ENCODE peak calls at places on chromosomes 3 and 15, in six cellular contexts. I, A, V, U, Z and T are unnamed samples.

GRCh38 chr3:156750191-156750873 is 75.8 kb upstream of the LEKR1 start:
- DNase-seq in I (peak; percentile 25), A (peak; percentile 57), V (no peak), U (peak; percentile 33), Z (peak; percentile 61), T (peak; percentile 68)

GRCh38 chr15:74238984-74239645 is 3.0 kb downstream of the CCDC33 start:
- DNase-seq in Z (no peak), A (no peak), I (no peak), U (no peak), V (no peak), T (no peak)

GRCh38 chr3:42706721-42707619 is 4.4 kb upstream of the HHATL start:
- DNase-seq in Z (no peak), U (no peak), I (no peak), V (no peak), A (no peak), T (no peak)

GRCh38 chr3:71173421-71173975 is 410.0 kb downstream of the FOXP1 start:
- DNase-seq in I (peak; percentile 62), A (no peak), U (no peak), V (no peak), Z (peak; percentile 98), T (peak; percentile 92)

GRCh38 chr3:12454808-12455121 is 29.5 kb upstream of the TSEN2 start:
- DNase-seq in Z (peak; percentile 21), V (no peak), U (no peak), A (no peak), I (peak; percentile 5), T (no peak)

GRCh38 chr15:65171428-65171827 is 13.7 kb downstream of the CLPX start:
- DNase-seq in A (peak; percentile 16), U (no peak), I (no peak), Z (no peak), V (no peak), T (no peak)

GRCh38 chr3:36525115-36525711 is 144.9 kb downstream of the STAC start:
- DNase-seq in Z (peak; percentile 72), U (peak; percentile 73), I (peak; percentile 70), V (no peak), A (peak; percentile 54), T (peak; percentile 87)

GRCh38 chr3:187739125-187739560 is 6.1 kb downstream of the BCL6 start:
- DNase-seq in U (no peak), V (no peak), Z (no peak), I (no peak), A (no peak), T (no peak)

GRCh38 chr3:150495563-150496168 is 50.6 kb downstream of the SERP1 start:
- DNase-seq in A (peak; percentile 52), V (peak; percentile 16), I (peak; percentile 43), Z (peak; percentile 79), U (peak; percentile 29), T (peak; percentile 53)

GRCh38 chr3:59641169-59641914 is 591.5 kb upstream of the CFAP20DC start:
- DNase-seq in A (no peak), V (no peak), U (no peak), Z (peak; percentile 94), I (no peak), T (peak; percentile 89)

GRCh38 chr3:179715582-179715981 is 62.7 kb downstream of the USP13 start:
- DNase-seq in Z (no peak), I (no peak), V (no peak), A (no peak), U (no peak), T (peak; percentile 9)
- H3K4me3 ChIP-seq in Z (no peak overlapping the region), I (no peak overlapping the region), V (no peak overlapping the region), A (no peak overlapping the region), U (no peak overlapping the region), T (no peak overlapping the region)

GRCh38 chr3:38528457-38528856 is 32.3 kb downstream of the EXOG start:
- DNase-seq in I (no peak), A (no peak), V (no peak), Z (no peak), U (no peak), T (no peak)
- TF ChIP-seq CTCF in I (peak; percentile 11), A (no peak), V (no peak), Z (no peak), U (no peak), T (no peak)

GRCh38 chr3:159852821-159853505 is 135.7 kb upstream of the IL12A start:
- DNase-seq in U (peak; percentile 66), Z (peak; percentile 60), I (peak; percentile 55), A (peak; percentile 72), V (no peak), T (peak; percentile 57)
- H3K4me3 ChIP-seq in U (peak overlapping the region; percentile 30), Z (peak overlapping the region; percentile 32), I (peak overlapping the region; percentile 27), A (peak overlapping the region; percentile 24), V (peak overlapping the region; percentile 44), T (peak overlapping the region; percentile 46)

GRCh38 chr3:53073553-53074365 is 27.9 kb upstream of the SFMBT1 start:
- DNase-seq in A (no peak), U (no peak), V (no peak), I (no peak), Z (no peak), T (no peak)

GRCh38 chr3:53075743-53076140 is 29.9 kb upstream of the SFMBT1 start:
- DNase-seq in U (no peak), A (no peak), Z (no peak), I (no peak), V (no peak), T (no peak)

GRCh38 chr3:53072653-53073552 is 27.0 kb upstream of the SFMBT1 start:
- DNase-seq in V (peak; percentile 24), Z (peak; percentile 71), I (peak; percentile 69), A (peak; percentile 63), U (peak; percentile 59), T (peak; percentile 73)

GRCh38 chr3:53074761-53075742 is 29.2 kb upstream of the SFMBT1 start:
- DNase-seq in U (no peak), I (no peak), Z (no peak), V (no peak), A (no peak), T (no peak)

DNA sequence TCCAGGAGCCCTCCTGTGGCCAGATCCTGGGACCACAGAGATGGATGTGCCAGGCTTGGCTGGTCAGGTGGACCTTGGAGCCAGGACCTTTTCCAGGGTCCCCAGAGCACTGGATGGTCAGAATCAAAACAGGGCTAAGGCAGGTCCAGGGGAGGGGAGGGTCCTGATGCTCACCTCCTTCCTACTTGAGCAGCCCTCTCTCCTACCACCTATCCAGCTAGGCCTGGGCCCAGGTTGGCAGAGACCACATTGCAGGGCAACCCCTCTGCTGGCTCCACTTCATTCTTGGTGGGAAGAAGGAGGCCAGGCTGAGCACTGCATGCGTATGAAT is 28.5 kb upstream of the SFMBT1 start:
- DNase-seq in U (no peak), A (no peak), I (no peak), V (no peak), Z (no peak), T (no peak)
- TF ChIP-seq CTCF in U (no peak), A (no peak), I (peak; percentile 9), V (no peak), Z (no peak), T (no peak)

GRCh38 chr3:189166334-189166733 is 5.4 kb upstream of the TPRG1 start:
- DNase-seq in A (peak; percentile 8), Z (no peak), I (no peak), U (no peak), V (no peak), T (no peak)
- H3K4me3 ChIP-seq in A (no peak overlapping the region), Z (no peak overlapping the region), I (no peak overlapping the region), U (no peak overlapping the region), V (no peak overlapping the region), T (no peak overlapping the region)

DNA sequence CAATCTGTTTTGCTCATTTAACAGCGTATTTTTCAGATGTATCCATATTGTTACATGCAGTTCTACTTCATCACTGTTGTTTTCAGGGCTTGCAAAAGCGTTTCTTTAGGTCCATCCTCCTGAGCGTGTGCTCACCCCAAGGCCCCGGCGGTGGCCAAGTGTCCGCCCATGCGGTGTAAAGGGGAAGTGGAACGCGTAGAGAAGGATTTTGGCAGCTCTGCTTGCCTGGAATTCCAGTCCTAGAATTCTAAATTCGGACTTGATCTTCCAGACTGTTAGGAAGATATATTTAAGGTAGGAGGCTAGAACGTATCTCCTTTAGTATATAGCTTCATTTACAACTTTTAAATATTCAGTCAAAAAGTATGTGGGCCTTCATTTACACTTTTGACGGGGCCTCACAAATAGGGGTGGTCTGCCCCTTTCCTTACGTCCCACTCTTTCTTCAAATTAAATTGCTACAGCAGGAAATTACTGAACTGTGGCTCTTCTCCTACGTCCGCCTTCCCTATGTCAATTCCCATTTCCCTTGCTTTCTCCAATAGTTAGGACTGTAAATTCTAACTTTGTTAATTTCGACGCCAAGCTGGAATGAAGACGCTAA is 609 bp upstream of the TBC1D23 start:
- DNase-seq in V (no peak), I (no peak), Z (peak; percentile 83), U (peak; percentile 24), A (no peak), T (peak; percentile 33)
- TF ChIP-seq CTCF in V (peak; percentile 26), I (peak; percentile 21), Z (peak; percentile 49), U (peak; percentile 31), A (no peak), T (no peak)

GRCh38 chr3:141387446-141388030 is 19.2 kb downstream of the ZBTB38 start:
- DNase-seq in A (no peak), U (no peak), V (no peak), Z (no peak), I (no peak), T (no peak)
- H3K4me3 ChIP-seq in A (no peak overlapping the region), U (no peak overlapping the region), V (peak overlapping the region; percentile 68), Z (peak overlapping the region; percentile 66), I (no peak overlapping the region), T (peak overlapping the region; percentile 47)

GRCh38 chr15:83106994-83107840 is at the start of gene TM6SF1:
- DNase-seq in Z (no peak), U (no peak), V (no peak), A (no peak), I (no peak), T (no peak)
- TF ChIP-seq CTCF in Z (no peak), U (no peak), V (no peak), A (no peak), I (no peak), T (no peak)

DNA sequence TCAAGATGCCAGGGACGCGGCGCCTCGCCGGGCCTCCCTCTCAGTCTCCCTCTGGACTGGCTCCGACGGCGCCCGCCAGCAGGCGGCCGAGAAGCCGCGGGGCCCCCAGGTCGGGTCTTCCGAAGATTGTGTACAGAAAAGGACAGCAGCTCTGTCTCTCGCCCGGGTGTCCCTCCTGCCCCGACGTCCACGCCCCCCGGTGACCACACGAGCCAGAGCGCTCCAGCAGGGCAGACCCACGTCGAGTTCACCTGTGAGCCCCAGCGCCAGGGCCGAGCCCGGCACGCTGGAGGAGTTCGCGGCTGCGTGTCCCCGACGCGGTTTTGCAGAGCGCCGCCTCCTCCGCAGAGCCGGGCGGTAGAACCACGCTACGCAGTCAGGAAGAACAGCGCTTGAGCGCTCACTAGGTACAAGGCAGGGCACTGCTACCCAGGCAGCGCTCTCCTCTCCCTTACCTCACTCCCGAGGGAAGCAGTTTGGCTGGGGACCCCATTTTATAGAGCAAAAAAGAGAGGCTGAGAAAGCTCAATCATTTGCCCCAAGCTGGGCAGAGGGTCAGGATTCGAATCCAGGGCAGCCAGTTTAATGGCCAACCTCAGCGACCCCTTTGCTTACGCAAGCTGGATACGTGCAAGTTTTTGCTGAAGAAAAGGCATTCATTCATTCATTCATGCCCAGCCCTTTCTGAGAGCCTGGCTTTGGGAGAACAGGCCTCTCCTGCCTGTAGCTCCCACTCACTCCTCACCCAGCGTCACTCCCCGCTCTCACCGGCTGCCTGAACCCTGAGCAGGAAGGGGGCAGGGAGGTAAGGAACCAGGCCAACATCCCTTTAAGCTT is 3.0 kb upstream of the TLE3 start:
- DNase-seq in A (no peak), Z (no peak), V (no peak), I (peak; percentile 59), U (no peak), T (no peak)
- H3K4me3 ChIP-seq in A (peak overlapping the region; percentile 20), Z (no peak overlapping the region), V (peak overlapping the region; percentile 29), I (peak overlapping the region; percentile 41), U (no peak overlapping the region), T (peak overlapping the region; percentile 45)